ENCODE peak calls at places on chromosomes 13 and 19, in nine cellular contexts. F is ascending aorta; D is cerebellar cortex; E is astrocyte of the cerebellum; Z is NCI-H2081 treated with DMSO at 0.1 percent for 48 hours; W is endothelial cell; X is astrocyte of the spinal cord; I is COR-L47; Q is activated CD8-positive, alpha-beta memory T cell treated with anti-CD3 and anti-CD28 coated beads for 1 hour. A is an unnamed sample.

GRCh38 chr19:15166700-15167099 is 34.1 kb downstream of the NOTCH3 start:
- DNase-seq in F (no peak), D (no peak), E (no peak), Z (no peak), W (no peak), X (no peak), I (no peak), Q (no peak), A (no peak)

GRCh38 chr19:17874423-17875135 is 2.8 kb downstream of the SLC5A5 start:
- DNase-seq in F (no peak), D (no peak), E (no peak), Z (no peak), W (no peak), X (no peak), I (no peak), Q (no peak), A (no peak)

GRCh38 chr19:19474950-19475781 is 40.2 kb downstream of the TSSK6 start:
- DNase-seq in F (no peak), D (no peak), E (no peak), Z (no peak), W (no peak), X (no peak), I (no peak), Q (no peak), A (no peak)

GRCh38 chr13:26967119-26968038 is 204.2 kb downstream of the USP12 start:
- DNase-seq in F (no peak), D (no peak), E (no peak), Z (no peak), W (no peak), X (no peak), I (no peak), Q (no peak), A (no peak)

GRCh38 chr13:44575741-44576395 is at the start of gene TSC22D1:
- DNase-seq in F (no peak), D (peak), E (no peak), Z (no peak), W (peak), X (peak), I (peak), Q (peak), A (peak)

GRCh38 chr13:33089311-33089710 is 73.1 kb downstream of the KL start:
- DNase-seq in F (no peak), D (no peak), E (no peak), Z (no peak), W (no peak), X (no peak), I (peak), Q (no peak), A (no peak)

GRCh38 chr19:919157-920050 is 2.3 kb downstream of the KISS1R start:
- DNase-seq in F (no peak), D (no peak), E (no peak), Z (no peak), W (no peak), X (no peak), I (peak), Q (no peak), A (no peak)

GRCh38 chr19:34471906-34472305 is 9.7 kb upstream of the WTIP start:
- DNase-seq in F (no peak), D (no peak), E (no peak), Z (no peak), W (no peak), X (no peak), I (no peak), Q (no peak), A (no peak)

GRCh38 chr13:33328691-33329090 is 43.1 kb upstream of the STARD13 start:
- DNase-seq in F (no peak), D (no peak), E (no peak), Z (no peak), W (no peak), X (no peak), I (no peak), Q (no peak), A (no peak)

GRCh38 chr19:49818691-49819331 is 722 bp downstream of the MED25 start:
- DNase-seq in F (no peak), D (no peak), E (no peak), Z (no peak), W (peak), X (no peak), I (no peak), Q (no peak), A (no peak)

GRCh38 chr19:57465680-57466381 is 8.9 kb upstream of the VN1R1 start:
- DNase-seq in F (no peak), D (peak), E (no peak), Z (no peak), W (peak), X (no peak), I (peak), Q (no peak), A (no peak)

GRCh38 chr13:72808917-72809500 is 27.1 kb downstream of the PIBF1 start:
- DNase-seq in F (no peak), D (peak), E (no peak), Z (no peak), W (no peak), X (peak), I (peak), Q (no peak), A (no peak)

GRCh38 chr19:38780443-38780842 is 7.1 kb upstream of the LGALS7 start:
- DNase-seq in F (no peak), D (no peak), E (no peak), Z (no peak), W (no peak), X (no peak), I (no peak), Q (no peak), A (no peak)

GRCh38 chr19:44588753-44589112 is 24.6 kb upstream of the IGSF23 start:
- DNase-seq in F (no peak), D (no peak), E (no peak), Z (no peak), W (no peak), X (no peak), I (no peak), Q (no peak), A (no peak)

GRCh38 chr13:60509601-60510386 is 112.8 kb downstream of the TDRD3 start:
- DNase-seq in F (no peak), D (no peak), E (no peak), Z (no peak), W (no peak), X (peak), I (no peak), Q (no peak), A (no peak)

GRCh38 chr19:49894879-49895565 is 1.7 kb downstream of the IL4I1 start:
- DNase-seq in F (no peak), D (no peak), E (no peak), Z (no peak), W (no peak), X (no peak), I (no peak), Q (no peak), A (no peak)

GRCh38 chr19:1237754-1238372 is at the start of gene CBARP:
- DNase-seq in F (no peak), D (no peak), E (no peak), Z (no peak), W (peak), X (no peak), I (no peak), Q (no peak), A (peak)

GRCh38 chr19:29680447-29680846 is 15.2 kb downstream of the PLEKHF1 start:
- DNase-seq in F (no peak), D (no peak), E (no peak), Z (no peak), W (no peak), X (no peak), I (no peak), Q (peak), A (no peak)

GRCh38 chr19:37692956-37693660 is 26.5 kb downstream of the ZNF607 start:
- DNase-seq in F (no peak), D (no peak), E (no peak), Z (no peak), W (no peak), X (no peak), I (no peak), Q (no peak), A (no peak)

GRCh38 chr13:112711528-112712265 is 21.9 kb downstream of the ATP11A start:
- DNase-seq in F (peak), D (peak), E (peak), Z (no peak), W (peak), X (peak), I (peak), Q (no peak), A (peak)

GRCh38 chr13:111317042-111317550 is 3.3 kb upstream of the TEX29 start:
- DNase-seq in F (no peak), D (no peak), E (no peak), Z (no peak), W (no peak), X (no peak), I (no peak), Q (no peak), A (no peak)

GRCh38 chr13:110116072-110116487 is 190.9 kb downstream of the COL4A1 start:
- DNase-seq in F (no peak), D (peak), E (no peak), Z (no peak), W (peak), X (peak), I (no peak), Q (peak), A (peak)

GRCh38 chr13:40615619-40616018 is 50.8 kb downstream of the FOXO1 start:
- DNase-seq in F (no peak), D (no peak), E (no peak), Z (no peak), W (no peak), X (no peak), I (no peak), Q (no peak), A (no peak)

GRCh38 chr19:3210347-3211017 is 14.0 kb upstream of the CELF5 start:
- DNase-seq in F (no peak), D (peak), E (no peak), Z (no peak), W (peak), X (peak), I (no peak), Q (peak), A (peak)

GRCh38 chr13:88257706-88258105 is 586.5 kb downstream of the SLITRK5 start:
- DNase-seq in F (no peak), D (no peak), E (no peak), Z (no peak), W (no peak), X (peak), I (no peak), Q (no peak), A (no peak)

GRCh38 chr13:78993792-78994191 is 334.8 kb upstream of the OBI1 start:
- DNase-seq in F (no peak), D (no peak), E (no peak), Z (no peak), W (no peak), X (no peak), I (peak), Q (no peak), A (no peak)

GRCh38 chr13:49409008-49409407 is 34.9 kb downstream of the CAB39L start:
- DNase-seq in F (no peak), D (no peak), E (no peak), Z (no peak), W (no peak), X (no peak), I (no peak), Q (no peak), A (no peak)

GRCh38 chr19:33301011-33301899 is 1.1 kb downstream of the CEBPA start:
- DNase-seq in F (no peak), D (peak), E (no peak), Z (no peak), W (peak), X (no peak), I (no peak), Q (no peak), A (peak)

GRCh38 chr19:29329460-29330134 is 116.6 kb upstream of the UQCRFS1 start:
- DNase-seq in F (no peak), D (peak), E (no peak), Z (no peak), W (peak), X (no peak), I (no peak), Q (no peak), A (peak)

GRCh38 chr13:73198888-73199497 is 140.2 kb downstream of the KLF5 start:
- DNase-seq in F (no peak), D (no peak), E (no peak), Z (no peak), W (no peak), X (no peak), I (no peak), Q (no peak), A (no peak)

GRCh38 chr19:51294211-51294976 is 17.1 kb upstream of the IGLON5 start:
- DNase-seq in F (no peak), D (no peak), E (no peak), Z (no peak), W (no peak), X (no peak), I (no peak), Q (no peak), A (no peak)

GRCh38 chr19:35585844-35586243 is at the start of gene PMIS2:
- DNase-seq in F (no peak), D (no peak), E (no peak), Z (no peak), W (no peak), X (no peak), I (no peak), Q (no peak), A (no peak)

GRCh38 chr19:42132851-42133528 is 744 bp upstream of the POU2F2 start:
- DNase-seq in F (no peak), D (peak), E (no peak), Z (peak), W (peak), X (peak), I (peak), Q (peak), A (peak)

GRCh38 chr19:5926641-5927438 is 12.8 kb downstream of the CAPS start:
- DNase-seq in F (no peak), D (no peak), E (no peak), Z (no peak), W (no peak), X (peak), I (no peak), Q (no peak), A (no peak)

GRCh38 chr19:50512112-50512998 is 1.4 kb downstream of the ASPDH start:
- DNase-seq in F (no peak), D (peak), E (no peak), Z (no peak), W (no peak), X (no peak), I (no peak), Q (no peak), A (no peak)

GRCh38 chr13:75481176-75482069 is 546 bp downstream of the TBC1D4 start:
- DNase-seq in F (no peak), D (no peak), E (no peak), Z (no peak), W (peak), X (peak), I (peak), Q (no peak), A (peak)

GRCh38 chr19:33622809-33623511 is 1.2 kb downstream of the CHST8 start:
- DNase-seq in F (no peak), D (no peak), E (no peak), Z (no peak), W (peak), X (no peak), I (no peak), Q (no peak), A (peak)

A was measured in ecto neural progenitor cell.